ENCODE peak calls at places on chromosomes 3 and 15, in eight cellular contexts. X is ureter; D is B cell; K is upper lobe of right lung; N is stomach; V is iPS DF 6.9; L is epithelial cell of esophagus; M is CD4-positive, alpha-beta memory T cell. Z is an unnamed sample.

GRCh38 chr15:76109046-76109445 is 49.3 kb downstream of the TMEM266 start:
- DNase-seq in X (no peak), D (no peak), K (no peak), N (no peak), V (no peak), L (no peak), M (no peak), Z (no peak)

GRCh38 chr3:188848947-188849346 is 322.8 kb upstream of the TPRG1 start:
- DNase-seq in X (no peak), D (no peak), K (no peak), N (no peak), V (no peak), L (no peak), M (no peak), Z (no peak)

GRCh38 chr3:61936344-61936937 is 375.1 kb downstream of the PTPRG start:
- DNase-seq in X (no peak), D (no peak), K (no peak), N (no peak), V (no peak), L (peak), M (no peak), Z (no peak)

GRCh38 chr3:156258301-156258700 is 137.9 kb downstream of the KCNAB1 start:
- DNase-seq in X (no peak), D (no peak), K (no peak), N (no peak), V (no peak), L (no peak), M (no peak), Z (no peak)

GRCh38 chr3:124221286-124221821 is 229.4 kb upstream of the ROPN1 start:
- DNase-seq in X (no peak), D (no peak), K (no peak), N (no peak), V (no peak), L (no peak), M (no peak), Z (no peak)

GRCh38 chr3:49456417-49456816 is 13.7 kb upstream of the DAG1 start:
- DNase-seq in X (no peak), D (no peak), K (no peak), N (no peak), V (no peak), L (no peak), M (no peak), Z (no peak)

GRCh38 chr3:155745795-155746550 is 1.1 kb upstream of the PLCH1 start:
- DNase-seq in X (no peak), D (no peak), K (peak), N (peak), V (no peak), L (peak), M (no peak), Z (peak)

GRCh38 chr3:124557433-124558232 is 172.6 kb upstream of the UMPS start:
- DNase-seq in X (no peak), D (no peak), K (no peak), N (peak), V (no peak), L (peak), M (no peak), Z (no peak)